ENCODE peak calls at places on chromosomes 3 and 15, in seven cellular contexts. One of them, this sample, is unnamed.

GRCh38 chr15:90055182-90055581 is 47.1 kb downstream of the IDH2 start:
- DNase-seq in trophoblast cell: no peak
- DNase-seq in neuronal stem cell: no peak
- DNase-seq in mesenchymal stem cell: no peak
- DNase-seq in H9: no peak
- DNase-seq in IMR-90: no peak
- DNase-seq in H1: no peak
- DNase-seq in this sample: no peak

GRCh38 chr3:160754371-160754854 is 1.6 kb upstream of the PPM1L start:
- DNase-seq in neuronal stem cell: peak; percentile 38
- DNase-seq in IMR-90: peak; percentile 53
- DNase-seq in H9: peak; percentile 54
- DNase-seq in mesenchymal stem cell: peak; percentile 76
- DNase-seq in trophoblast cell: peak; percentile 42
- DNase-seq in H1: peak; percentile 69
- DNase-seq in this sample: peak; percentile 67

GRCh38 chr3:39644176-39644575 is 165.2 kb upstream of the MYRIP start:
- DNase-seq in mesenchymal stem cell: peak; percentile 29
- DNase-seq in H9: no peak
- DNase-seq in neuronal stem cell: no peak
- DNase-seq in IMR-90: peak; percentile 81
- DNase-seq in trophoblast cell: peak; percentile 62
- DNase-seq in H1: no peak
- DNase-seq in this sample: no peak

GRCh38 chr3:133455281-133455680 is 55.4 kb downstream of the BFSP2 start:
- DNase-seq in H9: no peak
- DNase-seq in neuronal stem cell: no peak
- DNase-seq in IMR-90: no peak
- DNase-seq in trophoblast cell: no peak
- DNase-seq in mesenchymal stem cell: no peak
- DNase-seq in H1: no peak
- DNase-seq in this sample: no peak

GRCh38 chr3:2713923-2714322 is 396.3 kb downstream of the IL5RA start:
- DNase-seq in H9: no peak
- DNase-seq in mesenchymal stem cell: no peak
- DNase-seq in H1: no peak
- DNase-seq in trophoblast cell: no peak
- DNase-seq in neuronal stem cell: no peak
- DNase-seq in IMR-90: no peak
- DNase-seq in this sample: no peak

GRCh38 chr3:18189651-18190050 is 235.5 kb downstream of the SATB1 start:
- DNase-seq in H9: no peak
- DNase-seq in mesenchymal stem cell: no peak
- DNase-seq in trophoblast cell: no peak
- DNase-seq in IMR-90: peak; percentile 19
- DNase-seq in neuronal stem cell: no peak
- DNase-seq in H1: no peak
- DNase-seq in this sample: no peak

GRCh38 chr3:46061887-46062286 is 34.6 kb upstream of the XCR1 start:
- DNase-seq in H9: no peak
- DNase-seq in neuronal stem cell: no peak
- DNase-seq in IMR-90: no peak
- DNase-seq in H1: no peak
- DNase-seq in mesenchymal stem cell: no peak
- DNase-seq in trophoblast cell: no peak
- DNase-seq in this sample: no peak

GRCh38 chr3:72130565-72130964 is 345.6 kb upstream of the PROK2 start:
- DNase-seq in H9: no peak
- DNase-seq in trophoblast cell: no peak
- DNase-seq in IMR-90: no peak
- DNase-seq in mesenchymal stem cell: no peak
- DNase-seq in H1: no peak
- DNase-seq in neuronal stem cell: no peak
- DNase-seq in this sample: no peak

GRCh38 chr15:95923797-95924196 is 406.7 kb upstream of the NR2F2 start:
- DNase-seq in mesenchymal stem cell: no peak
- DNase-seq in H9: no peak
- DNase-seq in H1: no peak
- DNase-seq in trophoblast cell: no peak
- DNase-seq in neuronal stem cell: no peak
- DNase-seq in IMR-90: no peak
- DNase-seq in this sample: no peak

DNA sequence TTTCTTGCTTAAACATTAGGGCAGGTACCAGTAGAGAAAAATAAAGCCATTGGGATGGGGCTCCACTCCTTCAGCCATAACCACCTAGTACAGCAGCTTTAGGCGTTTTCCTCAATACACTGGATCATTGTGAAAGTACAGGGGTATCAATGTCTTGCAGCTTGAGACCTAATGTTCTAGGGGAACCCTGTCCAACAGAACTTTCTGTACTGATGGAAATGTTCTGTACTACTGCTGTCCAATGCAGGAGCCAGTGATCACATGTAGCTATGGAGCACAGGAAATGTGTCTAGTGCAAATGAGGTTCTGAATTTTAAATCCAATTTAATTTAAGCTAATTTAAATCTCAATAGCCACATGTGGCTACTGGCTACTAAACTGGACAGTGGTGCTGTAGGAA is 93.9 kb downstream of the NEDD4 start:
- DNase-seq in neuronal stem cell: no peak
- DNase-seq in IMR-90: no peak
- DNase-seq in mesenchymal stem cell: no peak
- DNase-seq in trophoblast cell: no peak
- DNase-seq in H1: no peak
- DNase-seq in H9: no peak
- DNase-seq in this sample: no peak
- H2AK5ac ChIP-seq in neuronal stem cell: no peak overlapping the region
- H2AK5ac ChIP-seq in IMR-90: peak overlapping the region; percentile 67
- H2AK5ac ChIP-seq in mesenchymal stem cell: no peak overlapping the region
- H2AK5ac ChIP-seq in trophoblast cell: no peak overlapping the region
- H2AK5ac ChIP-seq in H1: no peak overlapping the region
- H2AK5ac ChIP-seq in H9: no peak overlapping the region
- H2AK5ac ChIP-seq in this sample: no peak overlapping the region

DNA sequence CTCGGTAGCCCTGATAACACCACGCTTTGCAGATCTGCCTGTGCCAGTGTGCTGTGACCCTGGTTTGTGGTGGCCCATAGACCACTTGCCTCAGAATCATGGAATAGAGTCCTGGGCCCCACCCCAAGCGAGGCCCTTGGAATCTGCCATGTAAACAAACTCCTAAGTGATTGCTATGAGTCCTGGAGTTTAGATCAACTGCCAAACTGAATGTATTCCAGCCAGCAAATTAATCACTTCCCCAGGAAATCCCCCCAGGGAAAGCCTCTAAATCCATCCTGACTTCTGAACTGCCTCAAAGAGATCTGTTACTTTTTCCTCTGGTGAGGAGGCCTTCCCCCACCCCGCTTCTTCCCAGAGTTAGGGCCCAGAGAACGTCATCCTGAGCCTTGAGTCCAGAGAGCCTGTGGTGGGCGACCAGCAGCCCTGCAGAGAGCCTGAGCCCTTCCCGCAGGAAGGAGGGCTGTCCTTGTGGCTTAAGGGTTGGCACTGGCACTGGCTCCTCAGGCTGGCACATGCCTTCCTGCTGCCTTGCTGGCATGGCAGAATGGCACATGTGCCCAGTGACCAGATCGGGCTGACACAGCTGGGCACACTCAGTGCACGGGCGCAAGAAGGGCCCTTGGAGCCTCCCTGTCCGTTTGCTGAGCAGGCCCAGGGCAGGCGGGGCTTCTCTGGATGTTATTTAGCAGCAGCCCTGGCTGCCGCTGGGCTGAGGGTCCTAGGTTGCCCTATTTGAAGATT is 50.6 kb upstream of the PLXNA1 start:
- DNase-seq in H9: no peak
- DNase-seq in H1: no peak
- DNase-seq in mesenchymal stem cell: peak; percentile 89
- DNase-seq in neuronal stem cell: no peak
- DNase-seq in trophoblast cell: no peak
- DNase-seq in IMR-90: peak; percentile 75
- DNase-seq in this sample: no peak
- H2AK5ac ChIP-seq in H9: no peak overlapping the region
- H2AK5ac ChIP-seq in H1: no peak overlapping the region
- H2AK5ac ChIP-seq in mesenchymal stem cell: peak overlapping the region; percentile 21
- H2AK5ac ChIP-seq in neuronal stem cell: peak overlapping the region; percentile 17
- H2AK5ac ChIP-seq in trophoblast cell: no peak overlapping the region
- H2AK5ac ChIP-seq in IMR-90: peak overlapping the region; percentile 99
- H2AK5ac ChIP-seq in this sample: peak overlapping the region; percentile 64

DNA sequence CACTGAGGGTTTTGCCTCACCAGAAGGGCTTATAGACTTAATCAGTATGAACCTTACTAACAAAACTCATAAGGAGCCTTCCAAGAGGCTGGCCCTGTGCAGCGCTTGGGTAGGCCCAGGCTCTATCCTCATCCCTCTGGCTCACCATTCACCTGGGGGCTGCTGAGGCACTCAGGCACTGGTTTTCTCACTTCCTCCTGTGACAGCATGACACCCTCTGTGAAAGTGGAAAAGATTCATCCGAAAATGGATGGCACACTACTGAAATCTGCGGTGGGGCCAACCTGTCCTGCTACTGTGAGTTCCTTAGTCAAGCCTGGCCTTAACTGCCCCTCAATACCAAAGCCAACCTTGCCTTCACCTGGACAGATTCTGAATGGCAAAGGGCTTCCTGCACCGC is 41.3 kb downstream of the PSMD6 start:
- DNase-seq in mesenchymal stem cell: no peak
- DNase-seq in H1: no peak
- DNase-seq in trophoblast cell: no peak
- DNase-seq in IMR-90: no peak
- DNase-seq in H9: no peak
- DNase-seq in neuronal stem cell: no peak
- DNase-seq in this sample: no peak
- H2AK5ac ChIP-seq in mesenchymal stem cell: no peak overlapping the region
- H2AK5ac ChIP-seq in H1: no peak overlapping the region
- H2AK5ac ChIP-seq in trophoblast cell: no peak overlapping the region
- H2AK5ac ChIP-seq in IMR-90: no peak overlapping the region
- H2AK5ac ChIP-seq in H9: no peak overlapping the region
- H2AK5ac ChIP-seq in neuronal stem cell: no peak overlapping the region
- H2AK5ac ChIP-seq in this sample: no peak overlapping the region

GRCh38 chr3:197807969-197808587 is 17.0 kb downstream of the LRCH3 start:
- DNase-seq in neuronal stem cell: no peak
- DNase-seq in H1: no peak
- DNase-seq in IMR-90: peak; percentile 41
- DNase-seq in trophoblast cell: no peak
- DNase-seq in mesenchymal stem cell: peak; percentile 64
- DNase-seq in H9: no peak
- DNase-seq in this sample: no peak

GRCh38 chr3:197798863-197799262 is 7.8 kb downstream of the LRCH3 start:
- DNase-seq in H9: no peak
- DNase-seq in mesenchymal stem cell: no peak
- DNase-seq in trophoblast cell: no peak
- DNase-seq in H1: no peak
- DNase-seq in IMR-90: no peak
- DNase-seq in neuronal stem cell: no peak
- DNase-seq in this sample: no peak

GRCh38 chr3:197801801-197802504 is 10.9 kb downstream of the LRCH3 start:
- DNase-seq in IMR-90: peak; percentile 51
- DNase-seq in neuronal stem cell: no peak
- DNase-seq in H1: no peak
- DNase-seq in H9: no peak
- DNase-seq in trophoblast cell: peak; percentile 56
- DNase-seq in mesenchymal stem cell: peak; percentile 49
- DNase-seq in this sample: peak; percentile 24

GRCh38 chr3:197800379-197800778 is 9.3 kb downstream of the LRCH3 start:
- DNase-seq in neuronal stem cell: no peak
- DNase-seq in IMR-90: peak; percentile 80
- DNase-seq in trophoblast cell: peak; percentile 61
- DNase-seq in mesenchymal stem cell: peak; percentile 53
- DNase-seq in H9: no peak
- DNase-seq in H1: no peak
- DNase-seq in this sample: no peak

GRCh38 chr3:197802505-197803459 is 11.7 kb downstream of the LRCH3 start:
- DNase-seq in H1: no peak
- DNase-seq in H9: no peak
- DNase-seq in trophoblast cell: no peak
- DNase-seq in IMR-90: no peak
- DNase-seq in neuronal stem cell: no peak
- DNase-seq in mesenchymal stem cell: no peak
- DNase-seq in this sample: peak; percentile 45
- H2AK5ac ChIP-seq in H1: no peak overlapping the region
- H2AK5ac ChIP-seq in H9: no peak overlapping the region
- H2AK5ac ChIP-seq in trophoblast cell: no peak overlapping the region
- H2AK5ac ChIP-seq in IMR-90: no peak overlapping the region
- H2AK5ac ChIP-seq in neuronal stem cell: no peak overlapping the region
- H2AK5ac ChIP-seq in mesenchymal stem cell: no peak overlapping the region
- H2AK5ac ChIP-seq in this sample: no peak overlapping the region

DNA sequence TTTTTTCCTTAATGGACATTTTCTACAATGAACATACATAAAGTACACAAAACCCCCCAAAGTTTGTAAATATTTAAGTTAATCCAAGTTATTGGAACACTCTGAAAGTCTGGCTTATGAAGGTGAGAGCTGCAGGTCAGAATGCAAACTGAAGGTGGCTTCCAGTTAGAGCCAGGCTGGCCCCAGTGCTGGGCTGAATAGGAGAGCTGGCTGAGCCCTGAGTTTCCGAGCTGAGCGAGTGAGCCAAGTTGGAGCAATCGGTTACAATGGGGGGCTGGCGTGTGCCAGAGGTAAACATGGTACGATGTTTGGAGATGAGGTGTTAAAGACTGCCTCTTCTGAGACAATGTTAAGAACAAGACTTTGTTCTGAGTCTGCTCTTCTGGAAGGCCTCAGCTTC is 230.8 kb upstream of the MCTP2 start:
- DNase-seq in mesenchymal stem cell: no peak
- DNase-seq in H9: peak; percentile 41
- DNase-seq in neuronal stem cell: no peak
- DNase-seq in IMR-90: no peak
- DNase-seq in trophoblast cell: no peak
- DNase-seq in H1: no peak
- DNase-seq in this sample: peak; percentile 26
- H2AK5ac ChIP-seq in mesenchymal stem cell: no peak overlapping the region
- H2AK5ac ChIP-seq in H9: no peak overlapping the region
- H2AK5ac ChIP-seq in neuronal stem cell: no peak overlapping the region
- H2AK5ac ChIP-seq in IMR-90: no peak overlapping the region
- H2AK5ac ChIP-seq in trophoblast cell: no peak overlapping the region
- H2AK5ac ChIP-seq in H1: no peak overlapping the region
- H2AK5ac ChIP-seq in this sample: no peak overlapping the region

This sample was measured in mesendoderm.